ENCODE peak calls at places on chromosomes 6 and 20, in eight cellular contexts. O is activated CD4-positive, alpha-beta T cell treated with anti-CD3 and anti-CD28 coated beads, Interleukin-2, amount 50 U/mL, for 4 hours; G is NCI-H524; M is HCEC 1CT; U is T-helper 2 cell; F is activated CD8-positive, alpha-beta memory T cell treated with anti-CD3 and anti-CD28 coated beads, Interleukin-2, amount 50 U/mL, for 4 hours; K is Peyer's patch; P is NCI-H1694 treated with DMSO at 0.1 percent for 48 hours. R is an unnamed sample.

GRCh38 chr6:170454512-170455285 is 98.4 kb downstream of the PSMB1 start:
- DNase-seq in O (no peak), G (no peak), M (no peak), U (no peak), F (no peak), K (no peak), P (no peak), R (no peak)

GRCh38 chr20:46062621-46063020 is 27.1 kb downstream of the NCOA5 start:
- DNase-seq in O (no peak), G (no peak), M (no peak), U (no peak), F (no peak), K (no peak), P (no peak), R (no peak)

GRCh38 chr20:50399917-50400704 is 110.1 kb upstream of the PTPN1 start:
- DNase-seq in O (no peak), G (no peak), M (peak), U (no peak), F (no peak), K (no peak), P (no peak), R (no peak)

GRCh38 chr6:55980627-55981211 is 105.3 kb upstream of the BMP5 start:
- DNase-seq in O (no peak), G (peak), M (peak), U (no peak), F (no peak), K (no peak), P (peak), R (no peak)

GRCh38 chr6:132650413-132650812 is 8.6 kb downstream of the TAAR1 start:
- DNase-seq in O (no peak), G (no peak), M (no peak), U (no peak), F (no peak), K (no peak), P (no peak), R (no peak)

GRCh38 chr6:6033858-6034257 is 27.1 kb upstream of the NRN1 start:
- DNase-seq in O (no peak), G (no peak), M (no peak), U (no peak), F (no peak), K (no peak), P (no peak), R (no peak)

GRCh38 chr20:6711950-6712634 is 55.4 kb upstream of the BMP2 start:
- DNase-seq in O (no peak), G (no peak), M (no peak), U (no peak), F (no peak), K (peak), P (no peak), R (no peak)

GRCh38 chr6:26445934-26446667 is 5.8 kb downstream of the BTN3A3 start:
- DNase-seq in O (no peak), G (no peak), M (no peak), U (no peak), F (peak), K (no peak), P (no peak), R (no peak)

GRCh38 chr6:142361765-142362540 is 60.1 kb downstream of the ADGRG6 start:
- DNase-seq in O (no peak), G (no peak), M (peak), U (no peak), F (no peak), K (no peak), P (no peak), R (no peak)

GRCh38 chr6:160510976-160511617 is 153.0 kb downstream of the LPA start:
- DNase-seq in O (no peak), G (no peak), M (no peak), U (no peak), F (no peak), K (no peak), P (no peak), R (no peak)

R was measured in T-helper 9 cell.